ENCODE peak calls at places on chromosomes 4 and X, in six cellular contexts. One of them, this sample, is unnamed.

GRCh38 chrX:43225626-43226328 is 430.3 kb upstream of the MAOA start:
- DNase-seq in tibial nerve: no peak
- DNase-seq in choroid plexus epithelial cell: no peak
- DNase-seq in stimulated activated CD4-positive, alpha-beta T cell treated with anti-CD3 and anti-CD28 coated beads, TNF-alpha, amount 100 ng/mL, for 24 hours: no peak
- DNase-seq in substantia nigra: no peak
- DNase-seq in T-cell: no peak
- DNase-seq in this sample: no peak

GRCh38 chr4:128394778-128395177 is 107.2 kb upstream of the PGRMC2 start:
- DNase-seq in substantia nigra: no peak
- DNase-seq in stimulated activated CD4-positive, alpha-beta T cell treated with anti-CD3 and anti-CD28 coated beads, TNF-alpha, amount 100 ng/mL, for 24 hours: no peak
- DNase-seq in T-cell: no peak
- DNase-seq in tibial nerve: peak
- DNase-seq in choroid plexus epithelial cell: no peak
- DNase-seq in this sample: no peak

GRCh38 chr4:186260504-186261448 is 5.2 kb upstream of the F11 start:
- DNase-seq in substantia nigra: no peak
- DNase-seq in stimulated activated CD4-positive, alpha-beta T cell treated with anti-CD3 and anti-CD28 coated beads, TNF-alpha, amount 100 ng/mL, for 24 hours: no peak
- DNase-seq in T-cell: no peak
- DNase-seq in tibial nerve: no peak
- DNase-seq in choroid plexus epithelial cell: peak
- DNase-seq in this sample: no peak

GRCh38 chrX:100720301-100720700 is 11.6 kb downstream of the SYTL4 start:
- DNase-seq in T-cell: no peak
- DNase-seq in stimulated activated CD4-positive, alpha-beta T cell treated with anti-CD3 and anti-CD28 coated beads, TNF-alpha, amount 100 ng/mL, for 24 hours: no peak
- DNase-seq in tibial nerve: no peak
- DNase-seq in choroid plexus epithelial cell: peak
- DNase-seq in substantia nigra: no peak
- DNase-seq in this sample: no peak

GRCh38 chr4:107312366-107312765 is 276.3 kb upstream of the DKK2 start:
- DNase-seq in stimulated activated CD4-positive, alpha-beta T cell treated with anti-CD3 and anti-CD28 coated beads, TNF-alpha, amount 100 ng/mL, for 24 hours: no peak
- DNase-seq in tibial nerve: no peak
- DNase-seq in choroid plexus epithelial cell: peak
- DNase-seq in T-cell: no peak
- DNase-seq in substantia nigra: no peak
- DNase-seq in this sample: no peak

GRCh38 chrX:119040432-119040831 is 32.4 kb upstream of the CT47C1 start:
- DNase-seq in tibial nerve: no peak
- DNase-seq in T-cell: no peak
- DNase-seq in substantia nigra: no peak
- DNase-seq in stimulated activated CD4-positive, alpha-beta T cell treated with anti-CD3 and anti-CD28 coated beads, TNF-alpha, amount 100 ng/mL, for 24 hours: no peak
- DNase-seq in choroid plexus epithelial cell: no peak
- DNase-seq in this sample: no peak

GRCh38 chrX:14922437-14922836 is 49.2 kb downstream of the MOSPD2 start:
- DNase-seq in T-cell: no peak
- DNase-seq in tibial nerve: no peak
- DNase-seq in choroid plexus epithelial cell: peak
- DNase-seq in stimulated activated CD4-positive, alpha-beta T cell treated with anti-CD3 and anti-CD28 coated beads, TNF-alpha, amount 100 ng/mL, for 24 hours: no peak
- DNase-seq in substantia nigra: no peak
- DNase-seq in this sample: no peak

GRCh38 chrX:45134303-45134702 is 66.4 kb downstream of the DIPK2B start:
- DNase-seq in stimulated activated CD4-positive, alpha-beta T cell treated with anti-CD3 and anti-CD28 coated beads, TNF-alpha, amount 100 ng/mL, for 24 hours: no peak
- DNase-seq in tibial nerve: no peak
- DNase-seq in substantia nigra: peak
- DNase-seq in T-cell: no peak
- DNase-seq in choroid plexus epithelial cell: no peak
- DNase-seq in this sample: no peak

GRCh38 chrX:33434256-33435092 is 223.1 kb upstream of the DMD start:
- DNase-seq in stimulated activated CD4-positive, alpha-beta T cell treated with anti-CD3 and anti-CD28 coated beads, TNF-alpha, amount 100 ng/mL, for 24 hours: peak
- DNase-seq in tibial nerve: peak
- DNase-seq in T-cell: no peak
- DNase-seq in substantia nigra: no peak
- DNase-seq in choroid plexus epithelial cell: peak
- DNase-seq in this sample: no peak

GRCh38 chrX:153725039-153725831 is 579 bp downstream of the ABCD1 start:
- DNase-seq in substantia nigra: no peak
- DNase-seq in T-cell: no peak
- DNase-seq in stimulated activated CD4-positive, alpha-beta T cell treated with anti-CD3 and anti-CD28 coated beads, TNF-alpha, amount 100 ng/mL, for 24 hours: no peak
- DNase-seq in choroid plexus epithelial cell: no peak
- DNase-seq in tibial nerve: no peak
- DNase-seq in this sample: no peak

GRCh38 chr4:143482753-143483362 is 30.6 kb upstream of the SMARCA5 start:
- DNase-seq in T-cell: no peak
- DNase-seq in stimulated activated CD4-positive, alpha-beta T cell treated with anti-CD3 and anti-CD28 coated beads, TNF-alpha, amount 100 ng/mL, for 24 hours: no peak
- DNase-seq in tibial nerve: peak
- DNase-seq in choroid plexus epithelial cell: peak
- DNase-seq in substantia nigra: no peak
- DNase-seq in this sample: peak

GRCh38 chrX:16462912-16463311 is 187.0 kb upstream of the S100G start:
- DNase-seq in substantia nigra: no peak
- DNase-seq in T-cell: no peak
- DNase-seq in tibial nerve: no peak
- DNase-seq in stimulated activated CD4-positive, alpha-beta T cell treated with anti-CD3 and anti-CD28 coated beads, TNF-alpha, amount 100 ng/mL, for 24 hours: no peak
- DNase-seq in choroid plexus epithelial cell: no peak
- DNase-seq in this sample: no peak

GRCh38 chrX:136598631-136599030 is 49.3 kb upstream of the CD40LG start:
- DNase-seq in substantia nigra: no peak
- DNase-seq in choroid plexus epithelial cell: no peak
- DNase-seq in T-cell: no peak
- DNase-seq in tibial nerve: no peak
- DNase-seq in stimulated activated CD4-positive, alpha-beta T cell treated with anti-CD3 and anti-CD28 coated beads, TNF-alpha, amount 100 ng/mL, for 24 hours: peak
- DNase-seq in this sample: no peak

GRCh38 chr4:143626134-143626859 is 74.2 kb downstream of the FREM3 start:
- DNase-seq in tibial nerve: peak
- DNase-seq in choroid plexus epithelial cell: peak
- DNase-seq in substantia nigra: no peak
- DNase-seq in stimulated activated CD4-positive, alpha-beta T cell treated with anti-CD3 and anti-CD28 coated beads, TNF-alpha, amount 100 ng/mL, for 24 hours: no peak
- DNase-seq in T-cell: no peak
- DNase-seq in this sample: no peak

GRCh38 chrX:38006778-38007177 is 425 bp downstream of the SYTL5 start:
- DNase-seq in tibial nerve: no peak
- DNase-seq in substantia nigra: no peak
- DNase-seq in T-cell: no peak
- DNase-seq in choroid plexus epithelial cell: no peak
- DNase-seq in stimulated activated CD4-positive, alpha-beta T cell treated with anti-CD3 and anti-CD28 coated beads, TNF-alpha, amount 100 ng/mL, for 24 hours: no peak
- DNase-seq in this sample: no peak

GRCh38 chr4:149999485-150000074 is 78.7 kb upstream of the DCLK2 start:
- DNase-seq in stimulated activated CD4-positive, alpha-beta T cell treated with anti-CD3 and anti-CD28 coated beads, TNF-alpha, amount 100 ng/mL, for 24 hours: no peak
- DNase-seq in choroid plexus epithelial cell: peak
- DNase-seq in tibial nerve: no peak
- DNase-seq in substantia nigra: no peak
- DNase-seq in T-cell: no peak
- DNase-seq in this sample: peak

GRCh38 chrX:30308263-30309138 is 689 bp downstream of the NR0B1 start:
- DNase-seq in choroid plexus epithelial cell: peak
- DNase-seq in stimulated activated CD4-positive, alpha-beta T cell treated with anti-CD3 and anti-CD28 coated beads, TNF-alpha, amount 100 ng/mL, for 24 hours: no peak
- DNase-seq in substantia nigra: no peak
- DNase-seq in tibial nerve: no peak
- DNase-seq in T-cell: no peak
- DNase-seq in this sample: no peak

GRCh38 chr4:112119358-112119783 is 25.9 kb upstream of the FAM241A start:
- DNase-seq in substantia nigra: no peak
- DNase-seq in stimulated activated CD4-positive, alpha-beta T cell treated with anti-CD3 and anti-CD28 coated beads, TNF-alpha, amount 100 ng/mL, for 24 hours: peak
- DNase-seq in T-cell: no peak
- DNase-seq in tibial nerve: no peak
- DNase-seq in choroid plexus epithelial cell: no peak
- DNase-seq in this sample: no peak

GRCh38 chr4:168857546-168858314 is 152.3 kb downstream of the CBR4 start:
- DNase-seq in T-cell: no peak
- DNase-seq in choroid plexus epithelial cell: peak
- DNase-seq in substantia nigra: no peak
- DNase-seq in tibial nerve: peak
- DNase-seq in stimulated activated CD4-positive, alpha-beta T cell treated with anti-CD3 and anti-CD28 coated beads, TNF-alpha, amount 100 ng/mL, for 24 hours: no peak
- DNase-seq in this sample: no peak

GRCh38 chr4:17646693-17647092 is 32.3 kb downstream of the MED28 start:
- DNase-seq in tibial nerve: no peak
- DNase-seq in choroid plexus epithelial cell: no peak
- DNase-seq in T-cell: no peak
- DNase-seq in stimulated activated CD4-positive, alpha-beta T cell treated with anti-CD3 and anti-CD28 coated beads, TNF-alpha, amount 100 ng/mL, for 24 hours: no peak
- DNase-seq in substantia nigra: no peak
- DNase-seq in this sample: no peak

GRCh38 chrX:152926279-152926678 is 28.4 kb downstream of the ZNF185 start:
- DNase-seq in T-cell: peak
- DNase-seq in choroid plexus epithelial cell: peak
- DNase-seq in tibial nerve: peak
- DNase-seq in substantia nigra: no peak
- DNase-seq in stimulated activated CD4-positive, alpha-beta T cell treated with anti-CD3 and anti-CD28 coated beads, TNF-alpha, amount 100 ng/mL, for 24 hours: peak
- DNase-seq in this sample: peak

GRCh38 chrX:41759817-41760216 is 35.8 kb downstream of the GPR82 start:
- DNase-seq in stimulated activated CD4-positive, alpha-beta T cell treated with anti-CD3 and anti-CD28 coated beads, TNF-alpha, amount 100 ng/mL, for 24 hours: no peak
- DNase-seq in tibial nerve: no peak
- DNase-seq in choroid plexus epithelial cell: peak
- DNase-seq in T-cell: no peak
- DNase-seq in substantia nigra: no peak
- DNase-seq in this sample: no peak

GRCh38 chrX:124194209-124194608 is 138.3 kb upstream of the TEX13D start:
- DNase-seq in substantia nigra: no peak
- DNase-seq in T-cell: no peak
- DNase-seq in choroid plexus epithelial cell: no peak
- DNase-seq in tibial nerve: no peak
- DNase-seq in stimulated activated CD4-positive, alpha-beta T cell treated with anti-CD3 and anti-CD28 coated beads, TNF-alpha, amount 100 ng/mL, for 24 hours: no peak
- DNase-seq in this sample: no peak

GRCh38 chr4:141480950-141481349 is 155.4 kb upstream of the IL15 start:
- DNase-seq in substantia nigra: no peak
- DNase-seq in stimulated activated CD4-positive, alpha-beta T cell treated with anti-CD3 and anti-CD28 coated beads, TNF-alpha, amount 100 ng/mL, for 24 hours: no peak
- DNase-seq in T-cell: no peak
- DNase-seq in tibial nerve: no peak
- DNase-seq in choroid plexus epithelial cell: no peak
- DNase-seq in this sample: no peak

GRCh38 chr4:184473515-184474260 is 662 bp downstream of the IRF2 start:
- DNase-seq in choroid plexus epithelial cell: peak
- DNase-seq in substantia nigra: no peak
- DNase-seq in stimulated activated CD4-positive, alpha-beta T cell treated with anti-CD3 and anti-CD28 coated beads, TNF-alpha, amount 100 ng/mL, for 24 hours: peak
- DNase-seq in T-cell: peak
- DNase-seq in tibial nerve: no peak
- DNase-seq in this sample: peak

GRCh38 chr4:77931452-77932135 is 69.0 kb downstream of the MRPL1 start:
- DNase-seq in stimulated activated CD4-positive, alpha-beta T cell treated with anti-CD3 and anti-CD28 coated beads, TNF-alpha, amount 100 ng/mL, for 24 hours: no peak
- DNase-seq in T-cell: no peak
- DNase-seq in tibial nerve: no peak
- DNase-seq in choroid plexus epithelial cell: peak
- DNase-seq in substantia nigra: no peak
- DNase-seq in this sample: no peak

GRCh38 chrX:121642415-121642814 is 595.0 kb downstream of the GLUD2 start:
- DNase-seq in substantia nigra: no peak
- DNase-seq in choroid plexus epithelial cell: peak
- DNase-seq in tibial nerve: no peak
- DNase-seq in T-cell: no peak
- DNase-seq in stimulated activated CD4-positive, alpha-beta T cell treated with anti-CD3 and anti-CD28 coated beads, TNF-alpha, amount 100 ng/mL, for 24 hours: no peak
- DNase-seq in this sample: no peak

GRCh38 chr4:148653681-148654080 is 211.5 kb upstream of the NR3C2 start:
- DNase-seq in stimulated activated CD4-positive, alpha-beta T cell treated with anti-CD3 and anti-CD28 coated beads, TNF-alpha, amount 100 ng/mL, for 24 hours: no peak
- DNase-seq in tibial nerve: no peak
- DNase-seq in substantia nigra: no peak
- DNase-seq in T-cell: no peak
- DNase-seq in choroid plexus epithelial cell: peak
- DNase-seq in this sample: no peak

GRCh38 chr4:137470806-137471205 is 61.5 kb downstream of the PCDH18 start:
- DNase-seq in tibial nerve: no peak
- DNase-seq in T-cell: no peak
- DNase-seq in substantia nigra: no peak
- DNase-seq in stimulated activated CD4-positive, alpha-beta T cell treated with anti-CD3 and anti-CD28 coated beads, TNF-alpha, amount 100 ng/mL, for 24 hours: no peak
- DNase-seq in choroid plexus epithelial cell: peak
- DNase-seq in this sample: no peak

GRCh38 chr4:2507259-2507658 is 29.2 kb upstream of the FAM193A start:
- DNase-seq in stimulated activated CD4-positive, alpha-beta T cell treated with anti-CD3 and anti-CD28 coated beads, TNF-alpha, amount 100 ng/mL, for 24 hours: no peak
- DNase-seq in substantia nigra: no peak
- DNase-seq in choroid plexus epithelial cell: no peak
- DNase-seq in T-cell: no peak
- DNase-seq in tibial nerve: no peak
- DNase-seq in this sample: no peak

GRCh38 chr4:89111833-89112563 is 665 bp downstream of the TIGD2 start:
- DNase-seq in choroid plexus epithelial cell: peak
- DNase-seq in stimulated activated CD4-positive, alpha-beta T cell treated with anti-CD3 and anti-CD28 coated beads, TNF-alpha, amount 100 ng/mL, for 24 hours: no peak
- DNase-seq in substantia nigra: peak
- DNase-seq in tibial nerve: no peak
- DNase-seq in T-cell: no peak
- DNase-seq in this sample: peak

GRCh38 chr4:15547392-15547791 is 77.7 kb downstream of the CC2D2A start:
- DNase-seq in stimulated activated CD4-positive, alpha-beta T cell treated with anti-CD3 and anti-CD28 coated beads, TNF-alpha, amount 100 ng/mL, for 24 hours: no peak
- DNase-seq in choroid plexus epithelial cell: no peak
- DNase-seq in T-cell: peak
- DNase-seq in substantia nigra: no peak
- DNase-seq in tibial nerve: no peak
- DNase-seq in this sample: no peak

GRCh38 chr4:158722291-158722916 is 792 bp downstream of the PPID start:
- DNase-seq in choroid plexus epithelial cell: peak
- DNase-seq in stimulated activated CD4-positive, alpha-beta T cell treated with anti-CD3 and anti-CD28 coated beads, TNF-alpha, amount 100 ng/mL, for 24 hours: no peak
- DNase-seq in T-cell: no peak
- DNase-seq in tibial nerve: no peak
- DNase-seq in substantia nigra: peak
- DNase-seq in this sample: peak

GRCh38 chr4:119046263-119046662 is 89.4 kb upstream of the MYOZ2 start:
- DNase-seq in tibial nerve: no peak
- DNase-seq in substantia nigra: no peak
- DNase-seq in choroid plexus epithelial cell: peak
- DNase-seq in T-cell: no peak
- DNase-seq in stimulated activated CD4-positive, alpha-beta T cell treated with anti-CD3 and anti-CD28 coated beads, TNF-alpha, amount 100 ng/mL, for 24 hours: no peak
- DNase-seq in this sample: no peak

GRCh38 chr4:57095956-57096355 is 14.2 kb downstream of the IGFBP7 start:
- DNase-seq in tibial nerve: no peak
- DNase-seq in substantia nigra: no peak
- DNase-seq in choroid plexus epithelial cell: peak
- DNase-seq in T-cell: no peak
- DNase-seq in stimulated activated CD4-positive, alpha-beta T cell treated with anti-CD3 and anti-CD28 coated beads, TNF-alpha, amount 100 ng/mL, for 24 hours: no peak
- DNase-seq in this sample: no peak

GRCh38 chrX:47458528-47458927 is 24.5 kb downstream of the ZNF41 start:
- DNase-seq in T-cell: peak
- DNase-seq in tibial nerve: no peak
- DNase-seq in substantia nigra: no peak
- DNase-seq in choroid plexus epithelial cell: no peak
- DNase-seq in stimulated activated CD4-positive, alpha-beta T cell treated with anti-CD3 and anti-CD28 coated beads, TNF-alpha, amount 100 ng/mL, for 24 hours: no peak
- DNase-seq in this sample: no peak

This sample was measured in frontal cortex.